ENCODE peak calls at places on chromosomes 3 and 15, in four cellular contexts. One of them, this sample, is unnamed.

GRCh38 chr3:143344516-143345165 is 225.1 kb downstream of the CHST2 start:
- DNase-seq in psoas muscle: no peak
- DNase-seq in stomach: no peak
- DNase-seq in spleen: no peak
- DNase-seq in this sample: no peak

GRCh38 chr3:124860599-124860998 is 26.6 kb downstream of the ITGB5 start:
- DNase-seq in psoas muscle: peak; percentile 74
- DNase-seq in stomach: peak; percentile 46
- DNase-seq in spleen: no peak
- DNase-seq in this sample: no peak

GRCh38 chr3:11910971-11911531 is 64.4 kb upstream of the TAMM41 start:
- DNase-seq in stomach: peak; percentile 74
- DNase-seq in psoas muscle: no peak
- DNase-seq in spleen: no peak
- DNase-seq in this sample: no peak

GRCh38 chr3:126125341-126125740 is 41.4 kb upstream of the SLC41A3 start:
- DNase-seq in stomach: peak; percentile 13
- DNase-seq in spleen: peak; percentile 50
- DNase-seq in psoas muscle: no peak
- DNase-seq in this sample: no peak

GRCh38 chr15:85897207-85897817 is 102.6 kb upstream of the KLHL25 start:
- DNase-seq in psoas muscle: no peak
- DNase-seq in spleen: no peak
- DNase-seq in stomach: no peak
- DNase-seq in this sample: no peak

GRCh38 chr3:8665407-8665896 is 20.9 kb upstream of the SSUH2 start:
- DNase-seq in psoas muscle: no peak
- DNase-seq in stomach: no peak
- DNase-seq in spleen: no peak
- DNase-seq in this sample: no peak

GRCh38 chr15:100559330-100559729 is 30.6 kb upstream of the CERS3 start:
- DNase-seq in spleen: no peak
- DNase-seq in stomach: peak; percentile 28
- DNase-seq in psoas muscle: peak; percentile 71
- DNase-seq in this sample: no peak

GRCh38 chr3:194367992-194368841 is 1.3 kb downstream of the LRRC15 start:
- DNase-seq in stomach: no peak
- DNase-seq in psoas muscle: no peak
- DNase-seq in spleen: no peak
- DNase-seq in this sample: no peak

GRCh38 chr3:157071744-157072525 is 88.0 kb downstream of the CCNL1 start:
- DNase-seq in psoas muscle: no peak
- DNase-seq in stomach: no peak
- DNase-seq in spleen: no peak
- DNase-seq in this sample: no peak

GRCh38 chr3:185420762-185421161 is 57.8 kb downstream of the MAP3K13 start:
- DNase-seq in spleen: no peak
- DNase-seq in psoas muscle: no peak
- DNase-seq in stomach: peak; percentile 73
- DNase-seq in this sample: no peak

GRCh38 chr15:26073430-26074333 is 210.6 kb upstream of the ATP10A start:
- DNase-seq in spleen: no peak
- DNase-seq in stomach: no peak
- DNase-seq in psoas muscle: no peak
- DNase-seq in this sample: no peak

GRCh38 chr3:124615896-124616543 is 114.2 kb upstream of the UMPS start:
- DNase-seq in stomach: peak; percentile 61
- DNase-seq in spleen: no peak
- DNase-seq in psoas muscle: peak; percentile 69
- DNase-seq in this sample: no peak

GRCh38 chr3:85939026-85939616 is 980.3 kb downstream of the CADM2 start:
- DNase-seq in psoas muscle: no peak
- DNase-seq in spleen: no peak
- DNase-seq in stomach: no peak
- DNase-seq in this sample: no peak

GRCh38 chr15:59830873-59831272 is 141.8 kb upstream of the BNIP2 start:
- DNase-seq in psoas muscle: no peak
- DNase-seq in stomach: no peak
- DNase-seq in spleen: no peak
- DNase-seq in this sample: no peak
- H3K4me1 ChIP-seq in psoas muscle: no peaks in the 10 kb centered on the region
- H3K4me1 ChIP-seq in stomach: no peaks in the 10 kb centered on the region
- H3K4me1 ChIP-seq in spleen: no peaks in the 10 kb centered on the region
- H3K4me1 ChIP-seq in this sample: no peaks in the 10 kb centered on the region

DNA sequence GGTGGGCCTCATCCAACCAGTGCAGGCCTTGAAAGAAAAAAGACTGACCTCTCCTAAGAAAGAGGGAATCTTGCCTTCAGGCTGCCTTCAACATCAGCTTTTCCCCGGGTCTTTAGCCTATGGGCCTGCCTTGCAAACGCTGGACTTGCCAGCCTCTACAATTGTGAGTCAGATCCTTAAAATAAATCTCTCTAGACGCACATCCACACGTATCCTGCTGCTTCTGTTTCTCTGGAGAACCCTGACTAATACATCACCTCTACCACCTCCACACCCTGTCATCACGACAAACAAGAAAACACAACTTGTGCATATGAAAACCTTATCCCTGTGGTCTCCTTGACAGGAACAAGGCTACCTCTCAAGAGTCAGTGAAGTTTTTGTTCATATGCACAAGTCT is 11.8 kb downstream of the CYFIP1 start:
- DNase-seq in stomach: no peak
- DNase-seq in psoas muscle: no peak
- DNase-seq in spleen: peak; percentile 8
- DNase-seq in this sample: no peak
- H3K27ac ChIP-seq in stomach: no peak overlapping the region
- H3K27ac ChIP-seq in psoas muscle: peak overlapping the region; percentile 23
- H3K27ac ChIP-seq in spleen: no peak overlapping the region
- H3K27ac ChIP-seq in this sample: no peak overlapping the region

GRCh38 chr3:172066880-172067778 is 27.8 kb downstream of the FNDC3B start:
- DNase-seq in stomach: no peak
- DNase-seq in psoas muscle: no peak
- DNase-seq in spleen: no peak
- DNase-seq in this sample: no peak
- H3K4me1 ChIP-seq in stomach: peaks cover 48% of the 10 kb centered on the region
- H3K4me1 ChIP-seq in psoas muscle: peaks cover 81% of the 10 kb centered on the region
- H3K4me1 ChIP-seq in spleen: peaks cover 6% of the 10 kb centered on the region
- H3K4me1 ChIP-seq in this sample: no peaks in the 10 kb centered on the region

DNA sequence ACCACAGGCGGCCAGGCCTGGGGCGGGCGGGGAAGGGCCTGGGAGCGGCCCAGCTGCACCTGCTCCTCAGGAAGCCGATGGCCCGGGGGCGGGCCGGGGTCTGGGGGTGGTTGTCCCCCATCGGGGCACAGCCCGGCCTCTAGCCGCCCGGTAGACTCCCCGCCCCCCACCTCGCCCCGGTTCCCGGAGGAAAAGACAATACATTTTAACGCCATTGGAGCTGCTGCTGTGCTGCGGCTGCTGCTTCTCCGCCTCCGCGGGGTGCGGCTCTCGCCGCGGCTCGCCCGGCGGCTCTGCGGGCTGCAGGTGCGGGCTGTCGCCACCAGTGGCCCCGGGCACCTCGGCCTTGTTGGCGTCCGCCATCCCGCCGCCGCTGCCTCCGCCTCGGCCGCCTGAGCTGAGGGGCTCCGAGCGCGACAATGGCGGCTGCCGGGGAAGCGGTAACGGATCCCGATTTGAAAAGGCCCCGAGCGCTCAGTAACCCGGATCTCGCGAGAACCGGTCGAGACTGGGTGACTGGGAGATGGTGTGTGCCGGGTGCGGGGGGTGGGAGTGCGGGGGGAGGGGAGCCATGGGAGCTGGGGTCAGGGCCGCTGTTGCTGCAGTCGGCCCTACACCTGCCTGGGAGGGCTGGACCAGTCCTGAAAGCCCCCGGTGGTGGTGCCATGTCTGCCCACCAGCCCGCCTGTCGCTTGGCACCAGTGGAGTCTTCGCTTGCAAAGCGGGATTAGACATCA is at the start of gene MYEF2:
- DNase-seq in spleen: peak; percentile 88
- DNase-seq in stomach: peak; percentile 71
- DNase-seq in psoas muscle: peak; percentile 57
- DNase-seq in this sample: peak; percentile 11
- H3K27ac ChIP-seq in spleen: peak within 1 kb of the TSS; percentile 89
- H3K27ac ChIP-seq in stomach: peak within 1 kb of the TSS; percentile 95
- H3K27ac ChIP-seq in psoas muscle: no peak within 1 kb of the TSS
- H3K27ac ChIP-seq in this sample: peak within 1 kb of the TSS; percentile 39

DNA sequence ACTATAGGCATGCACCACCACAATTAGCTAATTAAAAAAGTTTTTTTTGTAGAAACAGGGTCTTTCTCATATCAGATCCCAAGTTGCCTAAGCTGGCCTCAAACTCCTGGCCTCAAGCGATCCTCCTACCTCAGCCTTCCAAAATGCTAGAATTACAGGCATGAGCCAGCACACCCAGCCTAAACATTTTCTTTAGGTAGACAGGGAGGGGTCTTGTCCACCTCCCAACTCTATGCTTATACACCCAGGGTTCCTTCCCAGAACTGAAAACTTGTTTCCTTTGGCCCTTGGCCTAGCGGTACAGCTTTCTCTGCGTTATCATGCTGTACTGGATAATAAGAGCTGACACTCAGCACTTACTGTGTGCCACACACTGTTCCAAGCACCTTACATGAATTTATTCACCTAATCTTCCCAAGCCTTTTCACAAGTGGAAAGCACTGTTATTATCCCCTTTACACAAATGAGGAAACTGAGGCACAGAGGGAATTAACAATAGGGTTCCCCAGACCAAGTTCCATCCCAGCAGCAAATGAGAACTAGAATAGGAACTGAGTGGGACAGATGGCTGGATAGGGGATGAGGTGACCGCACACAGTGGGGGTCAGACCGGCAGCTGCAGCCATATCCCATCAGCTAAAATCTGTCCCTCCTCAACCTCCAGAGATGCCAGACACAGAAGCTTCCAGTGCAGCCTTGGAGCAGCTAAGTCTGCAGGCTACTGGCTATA is 150.8 kb downstream of the MEGF11 start:
- DNase-seq in psoas muscle: no peak
- DNase-seq in spleen: no peak
- DNase-seq in stomach: no peak
- DNase-seq in this sample: no peak
- H3K4me1 ChIP-seq in psoas muscle: no peaks in the 10 kb centered on the region
- H3K4me1 ChIP-seq in spleen: no peaks in the 10 kb centered on the region
- H3K4me1 ChIP-seq in stomach: no peaks in the 10 kb centered on the region
- H3K4me1 ChIP-seq in this sample: no peaks in the 10 kb centered on the region

DNA sequence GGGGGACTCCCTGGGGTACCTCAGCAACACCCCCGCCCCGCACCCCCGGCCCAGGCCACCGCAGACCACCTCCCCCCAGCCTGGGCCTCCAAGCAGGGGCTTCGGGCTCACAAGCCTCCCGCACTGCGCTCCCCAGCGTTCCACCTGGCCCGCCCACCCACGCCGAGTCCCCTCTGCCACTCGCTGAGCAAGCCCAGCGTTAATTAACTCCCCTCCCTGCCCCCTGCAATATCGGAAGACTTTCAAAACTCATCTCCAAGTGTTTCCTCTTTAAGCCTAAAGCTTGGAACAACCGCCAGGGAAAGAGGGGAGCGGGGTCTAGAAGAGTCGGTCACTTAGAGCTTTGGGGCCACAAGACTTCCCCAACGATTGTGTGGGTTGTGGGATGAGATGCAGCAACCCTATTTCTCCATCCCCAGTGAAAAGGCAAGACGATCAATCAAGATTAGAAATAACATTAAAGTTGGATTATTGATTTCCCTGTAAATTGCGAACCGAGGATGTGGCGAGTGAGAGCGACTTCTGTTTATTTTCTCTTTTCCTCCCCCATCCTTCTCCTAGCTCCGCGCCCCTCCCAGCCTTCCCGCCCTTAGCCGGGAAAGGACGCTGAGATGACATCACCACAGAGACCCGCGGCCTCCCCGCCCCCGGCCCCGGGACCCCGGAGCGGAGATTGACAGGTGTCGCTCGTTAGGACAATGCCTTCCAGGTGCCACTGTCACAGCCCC is 30.2 kb downstream of the NR2F2 start:
- DNase-seq in stomach: peak; percentile 49
- DNase-seq in psoas muscle: no peak
- DNase-seq in spleen: no peak
- DNase-seq in this sample: no peak
- H3K27ac ChIP-seq in stomach: peak overlapping the region; percentile 97
- H3K27ac ChIP-seq in psoas muscle: no peak overlapping the region
- H3K27ac ChIP-seq in spleen: peak overlapping the region; percentile 91
- H3K27ac ChIP-seq in this sample: no peak overlapping the region